ENCODE peak calls at places on chromosomes 7 and 10, in six cellular contexts. V is fibroblast of lung, O is foreskin fibroblast, K is neural progenitor cell, N is PC-3, B is cardiac muscle cell. S is an unnamed sample.
A peak's percentile ranks its signal among the peaks of the same experiment; 100 is the strongest.

GRCh38 chr7:98106647-98107312 is at the start of gene LMTK2:
- DNase-seq in V (peak; percentile 82), O (peak; percentile 95), K (peak; percentile 98), N (peak; percentile 90), B (peak; percentile 95), S (peak; percentile 97)

GRCh38 chr7:88429382-88429781 is 122.7 kb upstream of the STEAP4 start:
- DNase-seq in V (no peak), O (peak; percentile 5), K (no peak), N (peak; percentile 73), B (no peak), S (no peak)

GRCh38 chr10:116973946-116974345 is 31.0 kb downstream of the SHTN1 start:
- DNase-seq in V (no peak), O (no peak), K (no peak), N (no peak), B (no peak), S (no peak)

GRCh38 chr10:61896854-61897661 is 4.4 kb upstream of the ARID5B start:
- DNase-seq in V (peak; percentile 66), O (peak; percentile 81), K (peak; percentile 80), N (peak; percentile 91), B (peak; percentile 90), S (peak; percentile 31)

GRCh38 chr10:112872728-112873127 is 77.3 kb upstream of the TCF7L2 start:
- DNase-seq in V (no peak), O (no peak), K (no peak), N (no peak), B (no peak), S (no peak)

GRCh38 chr10:60883187-60883586 is 60.8 kb downstream of the RHOBTB1 start:
- DNase-seq in V (peak; percentile 22), O (peak; percentile 40), K (peak; percentile 51), N (peak; percentile 82), B (peak; percentile 51), S (no peak)

GRCh38 chr7:105452085-105452484 is 63.4 kb upstream of the SRPK2 start:
- DNase-seq in V (no peak), O (no peak), K (no peak), N (no peak), B (no peak), S (no peak)

GRCh38 chr10:26448706-26449435 is 10.7 kb downstream of the APBB1IP start:
- DNase-seq in V (no peak), O (no peak), K (no peak), N (peak; percentile 8), B (no peak), S (no peak)

GRCh38 chr7:21902240-21902639 is 43.5 kb downstream of the CDCA7L start:
- DNase-seq in V (peak; percentile 50), O (peak; percentile 71), K (no peak), N (peak; percentile 58), B (peak; percentile 37), S (no peak)

GRCh38 chr7:1377111-1377909 is 82.0 kb downstream of the MICALL2 start:
- DNase-seq in V (no peak), O (no peak), K (no peak), N (no peak), B (no peak), S (no peak)

GRCh38 chr7:2878306-2878705 is 34.2 kb upstream of the GNA12 start:
- DNase-seq in V (no peak), O (no peak), K (no peak), N (no peak), B (no peak), S (no peak)

GRCh38 chr10:116353817-116354216 is 29.6 kb downstream of the CCDC172 start:
- DNase-seq in V (no peak), O (no peak), K (no peak), N (no peak), B (no peak), S (no peak)

GRCh38 chr10:63761243-63761642 is 240.0 kb downstream of the REEP3 start:
- DNase-seq in V (no peak), O (no peak), K (no peak), N (no peak), B (no peak), S (no peak)
- TF ChIP-seq CTCF in V (no peak), O (no peak), K (no peak), N (no peak), B (no peak), S (no peak)

GRCh38 chr7:139476139-139476538 is 7.3 kb downstream of the KLRG2 start:
- DNase-seq in V (no peak), O (no peak), K (no peak), N (no peak), B (no peak), S (no peak)
- TF ChIP-seq CTCF in V (no peak), O (no peak), K (no peak), N (no peak), B (no peak), S (no peak)

GRCh38 chr7:127628445-127628844 is 10.5 kb upstream of the PAX4 start:
- DNase-seq in V (no peak), O (peak; percentile 13), K (peak; percentile 50), N (no peak), B (no peak), S (no peak)
- TF ChIP-seq CTCF in V (no peak), O (no peak), K (peak; percentile 46), N (no peak), B (peak; percentile 26), S (no peak)

DNA sequence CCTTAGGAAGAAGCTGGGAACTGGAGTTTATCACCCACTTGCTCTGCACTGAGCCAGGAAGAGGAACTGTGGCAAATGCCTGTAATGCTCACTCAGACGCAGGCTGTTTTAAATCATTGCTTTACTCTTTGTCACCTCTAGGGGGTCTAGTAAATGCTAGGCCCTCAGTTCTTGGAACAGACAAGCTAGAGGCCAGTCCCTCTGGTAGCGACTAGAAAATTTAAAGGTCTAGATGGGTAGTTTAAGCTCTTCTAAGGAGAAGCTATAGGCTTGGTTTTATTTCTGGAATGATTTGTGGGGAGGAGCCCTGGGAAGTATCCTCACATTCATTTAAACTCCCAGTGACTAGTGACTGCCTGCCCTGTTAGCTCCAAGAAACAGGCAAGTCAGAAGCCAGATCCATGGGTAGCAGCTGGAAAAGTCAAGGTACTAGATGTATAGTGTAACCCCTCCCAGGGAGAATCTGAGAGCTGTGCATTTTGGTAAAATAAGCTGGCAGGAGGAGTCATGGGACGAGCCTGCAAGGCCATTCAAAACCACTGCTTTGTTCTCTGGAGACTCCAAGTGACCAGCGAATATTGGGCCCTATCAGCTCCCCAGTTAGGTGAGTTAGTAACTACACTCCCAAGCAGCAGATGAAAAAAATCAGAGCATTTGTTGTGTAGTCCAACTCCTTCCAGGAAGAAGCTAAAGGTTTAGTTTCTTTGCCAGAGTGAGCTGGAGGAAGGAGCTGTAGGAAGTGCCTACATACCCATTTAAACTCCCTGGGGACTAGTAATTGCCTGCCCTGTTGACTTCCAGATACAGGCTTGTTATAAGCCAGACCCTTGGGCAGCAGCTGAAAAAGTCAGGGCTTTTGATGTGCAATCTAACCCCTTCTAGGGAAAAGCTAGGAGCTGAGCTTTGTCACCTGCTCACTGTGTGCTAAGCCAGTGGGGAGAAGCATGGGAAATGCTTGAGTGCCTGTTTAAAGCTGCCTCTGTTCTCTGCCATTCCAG is 68.9 kb downstream of the DYNC1I1 start:
- DNase-seq in V (no peak), O (no peak), K (peak; percentile 31), N (peak; percentile 38), B (no peak), S (no peak)
- TF ChIP-seq CTCF in V (peak; percentile 12), O (peak; percentile 5), K (peak; percentile 60), N (peak; percentile 63), B (peak; percentile 27), S (peak; percentile 64)

GRCh38 chr7:63008366-63008765 is 990.3 kb upstream of the ZNF722 start:
- DNase-seq in V (no peak), O (no peak), K (no peak), N (no peak), B (no peak), S (no peak)
- TF ChIP-seq CTCF in V (no peak), O (no peak), K (peak; percentile 32), N (peak; percentile 27), B (no peak), S (no peak)